ENCODE peak calls at places on chromosomes 12 and 14, in four cellular contexts. W is HCT116, N is adipocyte, O is neural progenitor cell. E is an unnamed sample.
A peak's percentile ranks its signal among the peaks of the same experiment; 100 is the strongest.

GRCh38 chr12:62190921-62191746 is 69.1 kb upstream of the USP15 start:
- DNase-seq in N (peak; percentile 53), O (peak; percentile 57), W (no peak), E (peak; percentile 65)

GRCh38 chr12:128365032-128365431 is 98.1 kb downstream of the TMEM132C start:
- DNase-seq in O (no peak), W (no peak), N (no peak), E (no peak)

GRCh38 chr12:3043406-3043805 is 33.8 kb upstream of the TSPAN9 start:
- DNase-seq in W (no peak), N (no peak), O (no peak), E (no peak)

GRCh38 chr12:116411977-116412376 is 134.5 kb upstream of the MED13L start:
- DNase-seq in W (no peak), N (no peak), O (no peak), E (no peak)

GRCh38 chr12:67069451-67070306 is 199.5 kb upstream of the CAND1 start:
- DNase-seq in W (no peak), O (peak; percentile 87), N (peak; percentile 67), E (peak; percentile 77)

GRCh38 chr14:103384450-103385152 is 614 bp upstream of the MARK3 start:
- DNase-seq in W (no peak), N (no peak), O (peak; percentile 17), E (no peak)

GRCh38 chr14:64612021-64612380 is 62.2 kb downstream of the PPP1R36 start:
- DNase-seq in W (no peak), O (no peak), N (peak; percentile 40), E (no peak)

GRCh38 chr12:91657016-91657415 is 474.4 kb upstream of the DCN start:
- DNase-seq in O (no peak), N (no peak), W (no peak), E (no peak)

GRCh38 chr14:74913986-74914573 is 9.0 kb downstream of the RPS6KL1 start:
- DNase-seq in W (peak; percentile 12), N (peak; percentile 94), O (peak; percentile 73), E (no peak)

GRCh38 chr14:57755018-57755521 is 110.8 kb downstream of the SLC35F4 start:
- DNase-seq in O (no peak), N (no peak), W (no peak), E (no peak)

GRCh38 chr12:31620311-31620710 is 29.4 kb upstream of the DENND5B start:
- DNase-seq in O (no peak), W (no peak), N (no peak), E (no peak)

DNA sequence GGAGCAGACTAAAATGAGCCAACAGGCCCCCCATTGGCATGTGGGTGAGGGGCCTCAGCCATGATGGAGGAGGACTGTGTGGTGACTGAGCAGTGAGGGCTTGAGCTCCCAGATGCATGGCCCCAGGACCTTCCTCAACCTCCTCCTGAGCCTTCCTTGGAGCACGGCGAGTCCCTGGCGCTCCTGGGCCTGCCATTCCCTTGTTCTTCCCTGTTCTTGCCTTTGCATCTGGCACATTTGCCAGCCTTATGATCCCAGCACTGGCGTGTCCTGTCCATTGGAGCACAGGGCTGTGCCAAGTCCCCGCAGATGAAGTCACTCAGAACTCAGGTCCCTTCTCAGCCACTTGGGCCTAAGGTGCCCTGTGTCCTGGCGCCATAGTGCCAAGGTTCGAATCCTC is 40.3 kb upstream of the MEG3 start:
- DNase-seq in N (no peak), O (no peak), W (no peak), E (peak; percentile 43)
- H3K4me3 ChIP-seq in N (no peak overlapping the region), O (no peak overlapping the region), W (no peak overlapping the region), E (no peak overlapping the region)

GRCh38 chr14:39217214-39217879 is 16.4 kb upstream of the MIA2 start:
- DNase-seq in N (no peak), O (no peak), W (peak; percentile 79), E (no peak)

GRCh38 chr14:39211109-39211741 is 22.5 kb upstream of the MIA2 start:
- DNase-seq in W (no peak), N (no peak), O (no peak), E (no peak)

GRCh38 chr14:39212034-39212433 is 21.7 kb upstream of the MIA2 start:
- DNase-seq in W (no peak), N (no peak), O (no peak), E (no peak)
- H3K9ac ChIP-seq in W (peak overlapping the region; percentile 35), N (no peak overlapping the region), O (no peak overlapping the region), E (no peak overlapping the region)

GRCh38 chr12:75944097-75944904 is 87.3 kb downstream of the PHLDA1 start:
- DNase-seq in W (peak; percentile 84), O (no peak), N (peak; percentile 81), E (no peak)
- H3K4me3 ChIP-seq in W (no peak overlapping the region), O (no peak overlapping the region), N (peak overlapping the region; percentile 10), E (no peak overlapping the region)

GRCh38 chr12:1576410-1577240 is 17.8 kb downstream of the FBXL14 start:
- DNase-seq in O (no peak), N (no peak), W (no peak), E (peak; percentile 90)
- H3K9ac ChIP-seq in O (no peak overlapping the region), N (peak overlapping the region; percentile 48), W (no peak overlapping the region), E (no peak overlapping the region)

GRCh38 chr12:100265732-100266131 is 1.1 kb downstream of the DEPDC4 start:
- DNase-seq in W (no peak), N (no peak), O (no peak), E (no peak)
- H3K4me3 ChIP-seq in W (no peak overlapping the region), N (no peak overlapping the region), O (peak overlapping the region; percentile 82), E (no peak overlapping the region)

GRCh38 chr12:99390707-99391106 is 256.8 kb upstream of the GARIN6 start:
- DNase-seq in N (no peak), W (no peak), O (peak; percentile 65), E (peak; percentile 55)

GRCh38 chr12:99392091-99392850 is 255.3 kb upstream of the GARIN6 start:
- DNase-seq in W (no peak), O (no peak), N (no peak), E (no peak)

GRCh38 chr12:99389751-99390150 is 257.8 kb upstream of the GARIN6 start:
- DNase-seq in O (no peak), W (no peak), N (no peak), E (no peak)

DNA sequence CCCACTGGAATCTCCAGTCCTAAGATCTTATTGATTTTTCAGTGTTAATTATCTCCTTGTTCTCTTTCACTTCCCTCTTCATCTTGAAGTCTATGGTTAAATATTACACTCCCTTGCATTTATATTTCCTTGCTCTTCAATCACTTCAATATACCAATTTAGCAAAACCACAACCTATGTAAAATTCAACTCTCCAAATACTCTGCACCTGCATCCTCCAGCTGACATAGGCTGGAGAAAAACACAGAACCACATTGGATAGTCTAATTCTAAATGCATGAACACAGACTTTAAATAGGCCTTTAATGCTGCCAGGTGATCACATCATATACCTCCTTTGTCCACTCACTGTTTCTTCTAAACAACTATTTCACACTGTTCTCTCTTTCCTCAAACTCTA is 253.8 kb upstream of the GARIN6 start:
- DNase-seq in N (no peak), O (no peak), W (no peak), E (no peak)
- H3K9ac ChIP-seq in N (no peak overlapping the region), O (no peak overlapping the region), W (no peak overlapping the region), E (no peak overlapping the region)

DNA sequence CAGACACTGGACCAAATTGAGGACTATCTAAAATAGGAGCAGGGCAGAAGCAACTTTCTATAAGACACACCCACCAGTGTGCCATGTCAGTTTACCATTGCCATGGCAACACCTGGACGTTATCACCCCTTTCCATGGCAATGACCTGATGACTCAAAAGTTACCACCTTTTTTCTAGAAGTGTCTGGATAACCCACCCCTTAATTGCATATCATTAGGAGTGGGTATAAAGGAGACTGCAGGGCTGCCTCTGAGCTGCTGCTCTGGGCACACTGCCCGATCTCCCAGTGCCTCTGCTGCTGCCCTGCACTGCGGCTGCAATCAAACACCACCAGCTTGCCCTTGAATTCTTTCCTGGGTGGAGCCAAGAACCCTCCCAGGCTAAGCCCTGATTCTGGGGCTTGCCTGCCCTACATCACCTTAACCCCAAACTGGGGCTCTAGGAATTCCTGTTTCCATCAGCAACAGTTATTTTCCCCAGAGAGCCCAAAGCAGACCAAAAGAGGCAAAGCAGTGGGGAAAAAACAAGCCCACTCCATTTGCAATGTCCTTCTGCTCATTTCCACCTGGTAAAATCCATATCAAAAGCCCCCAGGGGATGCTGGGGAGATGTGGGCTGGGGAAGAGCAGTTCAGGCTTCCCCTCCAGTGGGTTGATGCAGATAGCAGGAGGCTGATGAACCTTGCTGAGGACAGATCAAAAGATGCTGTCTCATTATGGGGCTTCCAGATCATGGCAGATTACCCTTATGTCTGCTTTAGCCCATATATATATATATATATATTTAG is 129.5 kb upstream of the NCOR2 start:
- DNase-seq in O (no peak), W (no peak), N (no peak), E (peak; percentile 59)
- H3K4me3 ChIP-seq in O (no peak overlapping the region), W (no peak overlapping the region), N (no peak overlapping the region), E (no peak overlapping the region)

GRCh38 chr12:104290320-104290719 is 13.2 kb upstream of the EID3 start:
- DNase-seq in W (no peak), O (no peak), N (peak; percentile 42), E (no peak)
- H3K9ac ChIP-seq in W (no peak overlapping the region), O (no peak overlapping the region), N (peak overlapping the region; percentile 100), E (no peak overlapping the region)

DNA sequence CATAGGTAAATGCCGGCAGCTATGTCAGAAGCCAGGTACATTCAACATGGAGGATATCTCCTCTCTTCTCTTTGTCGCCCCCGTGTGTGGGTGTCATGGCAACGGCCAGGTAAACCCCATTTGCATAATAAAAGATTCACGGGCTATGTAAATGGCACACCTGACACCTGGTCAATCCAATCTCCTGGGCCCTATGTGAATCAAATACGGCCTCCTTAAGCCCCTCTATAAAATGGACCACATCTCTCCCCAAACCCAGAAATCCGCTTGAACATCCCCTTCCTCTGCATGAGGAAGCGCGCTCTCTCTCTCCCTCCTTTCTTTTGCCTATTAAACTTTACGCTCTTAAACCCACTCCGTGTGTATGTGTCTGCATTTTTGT is 363.7 kb downstream of the SOX5 start:
- DNase-seq in N (no peak), O (peak; percentile 2), W (no peak), E (no peak)
- H3K4me3 ChIP-seq in N (no peak overlapping the region), O (no peak overlapping the region), W (no peak overlapping the region), E (no peak overlapping the region)